ENCODE peak calls at places on chromosomes 3 and 15, in ten cellular contexts. L, K, E, M, U, Z, Q, N, B and J are unnamed samples.

GRCh38 chr3:170207717-170208116 is 14.5 kb upstream of the PRKCI start:
- DNase-seq in E (no peak), U (no peak), M (no peak), B (no peak), K (no peak), Q (no peak), N (no peak), L (no peak), Z (no peak), J (no peak)

GRCh38 chr3:188817103-188817919 is 354.5 kb upstream of the TPRG1 start:
- DNase-seq in Q (no peak), N (no peak), L (no peak), Z (no peak), B (no peak), E (no peak), M (no peak), U (no peak), K (peak; percentile 38), J (no peak)

GRCh38 chr3:37703633-37704032 is 158.0 kb upstream of the CTDSPL start:
- DNase-seq in E (no peak), U (no peak), K (peak; percentile 57), N (no peak), Z (no peak), Q (no peak), M (no peak), L (no peak), B (no peak), J (no peak)

GRCh38 chr15:68672781-68673205 is 94.0 kb downstream of the CORO2B start:
- DNase-seq in E (no peak), L (peak; percentile 45), Z (no peak), K (no peak), Q (peak; percentile 59), U (no peak), M (no peak), B (no peak), N (no peak), J (no peak)

GRCh38 chr15:99476413-99477222 is 89.2 kb upstream of the MEF2A start:
- DNase-seq in E (peak; percentile 68), M (no peak), K (peak; percentile 94), Z (peak; percentile 43), L (no peak), N (no peak), Q (peak; percentile 88), B (no peak), U (peak; percentile 85), J (no peak)

GRCh38 chr3:76886761-76887500 is 153.0 kb upstream of the ROBO2 start:
- DNase-seq in Z (no peak), Q (no peak), U (no peak), B (no peak), M (no peak), E (no peak), K (no peak), L (no peak), N (no peak), J (no peak)

GRCh38 chr3:122395582-122395981 is 11.6 kb downstream of the FAM162A start:
- DNase-seq in M (no peak), B (no peak), U (no peak), L (no peak), Z (no peak), N (no peak), K (no peak), E (no peak), Q (no peak), J (no peak)

GRCh38 chr3:12194209-12194608 is 35.5 kb upstream of the TIMP4 start:
- DNase-seq in K (peak; percentile 30), L (no peak), Z (no peak), U (no peak), B (no peak), M (no peak), E (no peak), N (no peak), Q (no peak), J (no peak)

GRCh38 chr3:103055021-103055420 is 620.2 kb downstream of the ZPLD1 start:
- DNase-seq in E (no peak), L (no peak), K (no peak), B (no peak), N (no peak), Z (no peak), Q (no peak), U (no peak), M (no peak), J (no peak)

GRCh38 chr3:88810455-88810854 is 297.0 kb upstream of the EPHA3 start:
- DNase-seq in Z (no peak), Q (no peak), N (no peak), B (no peak), U (no peak), M (no peak), K (no peak), L (no peak), E (no peak), J (no peak)

GRCh38 chr15:37095197-37095992 is 5.0 kb downstream of the MEIS2 start:
- DNase-seq in M (peak; percentile 51), Q (no peak), Z (no peak), U (no peak), B (peak; percentile 47), K (no peak), N (no peak), E (no peak), L (no peak), J (no peak)

GRCh38 chr3:7779331-7779730 is 722.3 kb upstream of the LMCD1 start:
- DNase-seq in E (no peak), Z (no peak), Q (no peak), M (no peak), K (no peak), U (no peak), B (no peak), N (no peak), L (no peak), J (no peak)

GRCh38 chr15:31487811-31488436 is 161.3 kb downstream of the KLF13 start:
- DNase-seq in N (no peak), Z (peak; percentile 22), E (no peak), K (peak; percentile 18), L (no peak), B (no peak), Q (peak; percentile 69), M (no peak), U (no peak), J (no peak)
- TF ChIP-seq CTCF in N (no peak), Z (no peak), E (no peak), K (no peak), L (no peak), B (no peak), Q (no peak), M (no peak), U (peak; percentile 30), J (no peak)

GRCh38 chr3:112228786-112229185 is 65.2 kb downstream of the SLC9C1 start:
- DNase-seq in M (no peak), N (no peak), E (no peak), L (no peak), Q (no peak), K (no peak), Z (no peak), U (no peak), B (no peak), J (no peak)
- TF ChIP-seq CTCF in M (no peak), N (no peak), E (no peak), L (no peak), Q (no peak), K (no peak), Z (no peak), U (no peak), B (no peak), J (no peak)

GRCh38 chr3:157700405-157700804 is 197.2 kb upstream of the VEPH1 start:
- DNase-seq in Q (no peak), N (no peak), U (no peak), Z (no peak), K (no peak), M (no peak), L (no peak), E (no peak), B (no peak), J (no peak)
- TF ChIP-seq CTCF in Q (no peak), N (no peak), U (no peak), Z (no peak), K (no peak), M (no peak), L (no peak), E (no peak), B (no peak), J (no peak)

DNA sequence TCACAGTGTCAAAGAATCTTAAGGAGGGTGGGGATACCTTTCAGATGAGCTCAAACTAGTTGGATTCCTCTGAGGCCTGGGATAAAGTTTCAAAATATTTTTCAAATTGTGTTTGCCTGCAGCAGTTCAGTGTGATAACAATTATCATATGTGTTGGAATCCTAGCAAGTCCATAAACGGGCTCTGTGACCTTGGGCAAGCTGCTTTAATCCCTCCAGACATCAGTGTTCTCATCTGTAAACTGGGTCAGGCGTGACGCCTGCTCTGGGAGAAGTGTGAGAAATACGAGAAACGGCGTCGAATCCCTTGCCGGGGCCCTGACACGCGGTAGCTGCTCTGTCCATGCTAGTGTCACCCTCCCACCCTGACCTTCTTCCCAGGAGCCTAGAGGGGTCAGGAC is 153.4 kb downstream of the UACA start:
- DNase-seq in K (no peak), Q (no peak), B (no peak), Z (no peak), N (no peak), L (no peak), M (no peak), E (no peak), U (no peak), J (no peak)
- TF ChIP-seq CTCF in K (no peak), Q (no peak), B (no peak), Z (no peak), N (no peak), L (no peak), M (no peak), E (no peak), U (no peak), J (no peak)

GRCh38 chr3:52742418-52743041 is 28.2 kb downstream of the NEK4 start:
- DNase-seq in Q (no peak), L (no peak), N (no peak), U (peak; percentile 31), K (peak; percentile 22), M (no peak), B (no peak), Z (no peak), E (no peak), J (no peak)
- TF ChIP-seq CTCF in Q (peak; percentile 53), L (peak; percentile 37), N (peak; percentile 43), U (peak; percentile 59), K (peak; percentile 64), M (peak; percentile 59), B (peak; percentile 47), Z (peak; percentile 60), E (no peak), J (peak; percentile 69)

DNA sequence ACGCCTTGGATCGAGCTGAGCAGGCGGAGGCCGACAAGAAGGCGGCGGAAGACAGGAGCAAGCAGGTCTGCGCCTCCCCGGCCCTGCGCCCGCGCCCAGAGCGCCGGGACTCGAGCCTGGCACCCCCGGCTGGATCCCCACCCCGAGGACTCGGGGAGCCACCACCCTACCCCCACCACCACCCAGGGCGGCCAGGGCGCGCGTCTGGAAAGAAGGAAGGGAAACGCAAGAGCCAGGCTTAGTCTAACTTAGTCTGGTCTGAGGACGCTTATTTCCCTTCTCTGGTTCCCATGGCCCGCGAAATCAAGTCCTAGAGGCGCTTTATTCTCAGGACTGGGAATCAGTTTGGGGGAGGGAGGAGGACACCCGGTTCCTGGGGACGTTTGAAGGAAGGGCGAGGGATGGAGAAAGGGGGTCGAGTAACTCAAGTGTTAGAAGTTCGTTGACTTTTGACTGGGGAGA is 363 bp downstream of the TPM1 start:
- DNase-seq in L (no peak), Q (no peak), U (peak; percentile 47), E (no peak), N (no peak), K (no peak), Z (no peak), B (no peak), M (no peak), J (no peak)
- TF ChIP-seq CTCF in L (no peak), Q (no peak), U (no peak), E (no peak), N (no peak), K (no peak), Z (no peak), B (no peak), M (no peak), J (no peak)

GRCh38 chr3:190384241-190384863 is 3.6 kb upstream of the CLDN16 start:
- DNase-seq in L (no peak), N (no peak), E (no peak), U (peak; percentile 58), Q (no peak), Z (peak; percentile 49), B (no peak), K (peak; percentile 67), M (no peak), J (peak; percentile 49)
- TF ChIP-seq CTCF in L (peak; percentile 27), N (peak; percentile 28), E (no peak), U (peak; percentile 85), Q (no peak), Z (peak; percentile 46), B (no peak), K (peak; percentile 60), M (no peak), J (peak; percentile 91)